ENCODE peak calls at places on chromosomes 11 and 22, in five cellular contexts. C is bronchial epithelial cell, O is uterus, P is fibroblast of the aortic adventitia, T is GM20000. A is an unnamed sample.

GRCh38 chr22:38176170-38176741 is 5.4 kb downstream of the PLA2G6 start:
- DNase-seq in C (peak), O (peak), P (peak), T (peak), A (peak)

GRCh38 chr11:122743949-122744876 is 88.7 kb downstream of the UBASH3B start:
- DNase-seq in C (no peak), O (no peak), P (no peak), T (peak), A (peak)

GRCh38 chr11:108632041-108632440 is 32.8 kb upstream of the DDX10 start:
- DNase-seq in C (no peak), O (no peak), P (no peak), T (no peak), A (no peak)

GRCh38 chr11:88779551-88779950 is 286.2 kb downstream of the GRM5 start:
- DNase-seq in C (peak), O (no peak), P (peak), T (no peak), A (no peak)

GRCh38 chr11:47000033-47000432 is 63.5 kb downstream of the CSTPP1 start:
- DNase-seq in C (no peak), O (no peak), P (no peak), T (no peak), A (no peak)

GRCh38 chr11:112132737-112133136 is 31.2 kb downstream of the IL18 start:
- DNase-seq in C (no peak), O (no peak), P (no peak), T (no peak), A (no peak)

GRCh38 chr11:65422633-65423515 is at the start of gene NEAT1:
- DNase-seq in C (peak), O (peak), P (peak), T (peak), A (peak)

GRCh38 chr11:12215192-12215591 is 104.8 kb downstream of the MICAL2 start:
- DNase-seq in C (no peak), O (no peak), P (no peak), T (no peak), A (no peak)

GRCh38 chr11:64361659-64362058 is 2.7 kb downstream of the RPS6KA4 start:
- DNase-seq in C (no peak), O (no peak), P (no peak), T (no peak), A (no peak)

GRCh38 chr22:48950151-48950915 is 877.3 kb downstream of the BRD1 start:
- DNase-seq in C (no peak), O (no peak), P (no peak), T (no peak), A (no peak)

GRCh38 chr22:23053912-23054530 is 16.3 kb upstream of the GNAZ start:
- DNase-seq in C (no peak), O (no peak), P (no peak), T (no peak), A (no peak)

DNA sequence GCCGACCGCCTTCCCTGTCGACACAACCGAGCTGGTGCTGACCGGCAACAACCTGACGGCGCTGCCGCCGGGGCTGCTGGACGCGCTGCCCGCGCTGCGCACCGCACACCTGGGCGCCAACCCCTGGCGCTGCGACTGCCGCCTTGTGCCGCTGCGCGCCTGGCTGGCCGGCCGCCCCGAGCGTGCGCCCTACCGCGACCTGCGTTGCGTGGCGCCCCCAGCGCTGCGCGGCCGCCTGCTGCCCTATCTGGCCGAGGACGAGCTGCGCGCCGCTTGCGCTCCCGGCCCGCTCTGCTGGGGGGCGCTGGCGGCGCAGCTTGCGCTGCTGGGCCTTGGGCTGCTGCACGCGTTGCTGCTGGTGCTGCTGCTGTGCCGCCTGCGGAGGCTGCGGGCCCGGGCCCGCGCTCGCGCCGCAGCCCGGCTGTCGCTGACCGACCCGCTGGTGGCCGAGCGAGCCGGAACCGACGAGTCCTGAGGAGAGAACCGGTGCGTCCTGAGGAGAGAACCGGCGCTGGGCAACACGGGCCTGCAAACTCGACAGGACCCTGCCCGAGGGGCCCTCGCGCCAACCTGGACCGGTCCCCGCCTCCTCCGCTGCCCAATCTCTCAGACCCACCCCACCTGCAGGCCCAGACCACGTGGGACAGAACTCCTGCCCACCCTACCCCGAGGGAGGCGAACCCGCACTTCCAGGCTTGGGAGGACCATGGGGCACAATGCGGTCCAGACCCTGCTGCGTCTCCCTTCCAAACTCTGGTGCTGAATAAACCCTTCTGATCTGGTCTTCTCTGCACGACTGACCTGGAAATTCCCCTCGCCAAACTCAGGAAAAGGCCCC is 870 bp downstream of the GP1BB start:
- DNase-seq in C (no peak), O (no peak), P (no peak), T (peak), A (peak)
- TF ChIP-seq CTCF in C (no peak), O (no peak), P (no peak), T (peak), A (peak)

GRCh38 chr11:67608486-67608885 is 1.8 kb downstream of the NDUFV1 start:
- DNase-seq in C (no peak), O (no peak), P (no peak), T (no peak), A (no peak)

GRCh38 chr11:67606150-67606476 is 623 bp upstream of the NDUFV1 start:
- DNase-seq in C (no peak), O (no peak), P (peak), T (no peak), A (no peak)

GRCh38 chr11:67605231-67606011 is 1.3 kb upstream of the NDUFV1 start:
- DNase-seq in C (no peak), O (no peak), P (no peak), T (no peak), A (no peak)

GRCh38 chr11:67607507-67607906 is 771 bp downstream of the NDUFV1 start:
- DNase-seq in C (no peak), O (no peak), P (no peak), T (no peak), A (no peak)

DNA sequence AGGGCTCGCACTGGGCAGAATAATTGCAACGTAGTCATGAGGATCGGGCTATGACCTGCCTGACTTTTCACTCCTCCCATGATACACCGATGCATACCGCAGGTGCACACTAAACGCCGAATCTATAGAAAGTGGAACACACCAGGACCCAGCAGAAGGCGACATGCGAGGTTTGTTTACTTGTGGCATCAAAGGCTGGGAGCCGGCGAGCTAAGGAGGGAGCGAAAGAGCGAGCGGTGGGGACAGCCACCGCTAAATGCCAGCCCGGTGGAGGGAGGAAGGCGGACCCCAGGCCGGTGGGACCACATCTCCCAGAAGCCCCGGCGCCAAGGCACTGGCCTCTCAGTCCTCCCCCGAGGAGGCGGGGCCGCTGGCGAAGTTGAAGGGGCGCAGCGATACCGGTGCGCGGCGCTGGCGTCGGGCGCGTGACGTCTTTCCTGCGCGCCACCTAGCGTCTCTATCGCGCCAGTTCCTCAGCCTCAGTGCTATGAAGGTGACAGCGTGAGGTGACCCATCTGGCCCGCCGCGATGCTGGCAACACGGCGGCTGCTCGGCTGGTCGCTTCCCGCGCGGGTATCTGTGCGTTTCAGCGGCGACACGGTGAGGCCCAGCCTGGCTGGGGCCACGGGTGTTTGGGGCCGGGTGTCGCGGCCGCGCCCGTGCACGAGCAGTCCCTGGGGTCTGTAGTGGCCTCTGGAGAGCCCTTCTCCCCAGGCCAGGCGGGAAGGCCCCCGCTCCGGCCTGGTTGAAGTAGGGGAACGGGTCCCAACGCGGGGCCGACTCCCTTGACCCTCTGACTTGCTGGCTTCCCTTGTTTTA is at the start of gene NDUFV1:
- DNase-seq in C (peak), O (peak), P (peak), T (peak), A (peak)
- TF ChIP-seq CTCF in C (peak), O (peak), P (peak), T (peak), A (peak)

GRCh38 chr22:20173246-20173645 is 22.4 kb upstream of the CCDC188 start:
- DNase-seq in C (no peak), O (no peak), P (no peak), T (no peak), A (no peak)
- TF ChIP-seq CTCF in C (no peak), O (no peak), P (no peak), T (no peak), A (no peak)

GRCh38 chr22:40023226-40023925 is 28.6 kb downstream of the FAM83F start:
- DNase-seq in C (no peak), O (no peak), P (no peak), T (no peak), A (no peak)
- TF ChIP-seq CTCF in C (no peak), O (no peak), P (no peak), T (no peak), A (no peak)

GRCh38 chr11:4493480-4493818 is 11.0 kb downstream of the OR52K1 start:
- DNase-seq in C (no peak), O (no peak), P (no peak), T (no peak), A (no peak)
- TF ChIP-seq CTCF in C (no peak), O (no peak), P (no peak), T (no peak), A (peak)

GRCh38 chr11:120527111-120527748 is 15.7 kb downstream of the GRIK4 start:
- DNase-seq in C (no peak), O (no peak), P (peak), T (no peak), A (no peak)
- TF ChIP-seq CTCF in C (no peak), O (no peak), P (no peak), T (no peak), A (no peak)

DNA sequence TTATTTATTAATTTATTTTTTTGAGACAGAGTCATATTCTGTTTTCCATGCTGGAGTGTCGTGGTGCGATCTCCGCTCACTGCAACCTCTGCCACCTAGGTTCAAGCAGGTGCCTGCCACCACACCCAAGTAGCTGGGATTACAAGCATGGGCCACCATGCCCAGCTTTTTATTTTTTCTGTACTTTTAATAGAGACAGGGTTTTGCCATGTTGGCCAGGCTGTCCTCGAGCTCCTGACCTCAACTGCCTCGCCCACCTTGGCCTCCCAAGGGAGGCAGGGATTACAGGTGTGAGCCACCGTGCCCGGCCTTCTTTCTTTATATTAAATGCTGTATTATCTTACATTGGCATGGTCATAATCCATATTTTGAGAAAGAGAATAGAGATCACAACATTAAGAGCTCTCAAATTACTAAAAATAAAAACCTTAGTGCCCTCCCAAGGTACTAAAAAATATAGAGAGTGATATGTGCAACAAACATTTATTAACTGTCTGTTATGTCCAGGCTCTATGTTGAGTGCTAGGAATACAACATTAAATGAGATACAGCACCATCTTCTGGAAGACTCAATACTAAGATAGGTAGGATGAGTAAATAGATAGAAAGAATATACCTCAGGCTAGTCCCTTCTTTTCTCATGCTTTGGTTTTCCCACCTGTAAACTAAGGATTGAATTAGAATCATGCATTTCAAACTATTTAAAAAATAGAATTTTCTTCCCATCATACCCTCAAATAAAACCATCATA is 84.1 kb downstream of the BBOX1 start:
- DNase-seq in C (peak), O (no peak), P (peak), T (no peak), A (no peak)
- TF ChIP-seq CTCF in C (peak), O (peak), P (peak), T (no peak), A (no peak)